ENCODE peak calls at places on chromosomes 4 and X, in seven cellular contexts. I, X, T, B, Y, C and Q are unnamed samples.

GRCh38 chrX:119698835-119699234 is 5.9 kb upstream of the SEPTIN6 start:
- DNase-seq in I (no peak), X (no peak), T (peak; percentile 55), B (peak; percentile 62), Y (peak; percentile 58), C (no peak), Q (no peak)

GRCh38 chrX:150482537-150483217 is 85.7 kb upstream of the MTM1 start:
- DNase-seq in I (no peak), X (no peak), T (no peak), B (peak; percentile 67), Y (no peak), C (peak; percentile 9), Q (no peak)

GRCh38 chrX:112840382-112841113 is at the start of gene AMOT:
- DNase-seq in I (peak; percentile 74), X (peak; percentile 39), T (peak; percentile 27), B (peak; percentile 63), Y (peak; percentile 79), C (peak; percentile 51), Q (no peak)

GRCh38 chrX:67953658-67954057 is 409.8 kb downstream of the AR start:
- DNase-seq in I (no peak), X (no peak), T (no peak), B (no peak), Y (no peak), C (no peak), Q (no peak)

GRCh38 chr4:138242076-138242829 is at the start of gene SLC7A11:
- DNase-seq in I (peak; percentile 77), X (no peak), T (peak; percentile 13), B (peak; percentile 99), Y (peak; percentile 85), C (peak; percentile 57), Q (peak; percentile 65)

GRCh38 chr4:55768291-55768690 is 51.3 kb upstream of the EXOC1L start:
- DNase-seq in I (no peak), X (no peak), T (no peak), B (peak; percentile 89), Y (no peak), C (no peak), Q (no peak)

GRCh38 chr4:53221832-53222480 is 143.9 kb downstream of the SCFD2 start:
- DNase-seq in I (no peak), X (no peak), T (no peak), B (no peak), Y (no peak), C (no peak), Q (no peak)

GRCh38 chrX:48896611-48897011 is 957 bp downstream of the TIMM17B start:
- DNase-seq in I (no peak), X (no peak), T (no peak), B (peak; percentile 38), Y (no peak), C (no peak), Q (no peak)

GRCh38 chrX:69424910-69425309 is 79.2 kb upstream of the NALF2 start:
- DNase-seq in I (no peak), X (no peak), T (no peak), B (no peak), Y (no peak), C (no peak), Q (no peak)

GRCh38 chr4:100644150-100644549 is 126.3 kb upstream of the EMCN start:
- DNase-seq in I (no peak), X (no peak), T (no peak), B (no peak), Y (no peak), C (no peak), Q (no peak)

GRCh38 chr4:168119100-168119499 is 26.8 kb downstream of the ANXA10 start:
- DNase-seq in I (no peak), X (no peak), T (no peak), B (no peak), Y (no peak), C (no peak), Q (no peak)

GRCh38 chrX:31449975-31450374 is 378.1 kb upstream of the FTHL17 start:
- DNase-seq in I (no peak), X (no peak), T (no peak), B (no peak), Y (no peak), C (no peak), Q (no peak)

GRCh38 chr4:122798101-122798500 is 28.5 kb upstream of the FGF2 start:
- DNase-seq in I (peak; percentile 35), X (peak; percentile 3), T (no peak), B (peak; percentile 75), Y (no peak), C (no peak), Q (peak; percentile 5)

GRCh38 chr4:8189551-8190466 is 9.3 kb upstream of the SH3TC1 start:
- DNase-seq in I (no peak), X (no peak), T (no peak), B (no peak), Y (peak; percentile 16), C (no peak), Q (no peak)

GRCh38 chr4:76571274-76571673 is 136.2 kb downstream of the SHROOM3 start:
- DNase-seq in I (no peak), X (no peak), T (no peak), B (no peak), Y (peak; percentile 26), C (no peak), Q (no peak)

GRCh38 chr4:5746829-5747745 is 36.1 kb downstream of the EVC start:
- DNase-seq in I (no peak), X (no peak), T (no peak), B (peak; percentile 66), Y (no peak), C (no peak), Q (no peak)

GRCh38 chr4:76823516-76823915 is 74.4 kb downstream of the SOWAHB start:
- DNase-seq in I (no peak), X (no peak), T (no peak), B (no peak), Y (no peak), C (no peak), Q (no peak)

GRCh38 chr4:140863187-140863586 is 107.0 kb upstream of the TBC1D9 start:
- DNase-seq in I (no peak), X (no peak), T (no peak), B (no peak), Y (no peak), C (no peak), Q (no peak)

GRCh38 chrX:70635227-70635626 is 190.6 kb downstream of the DLG3 start:
- DNase-seq in I (no peak), X (no peak), T (no peak), B (no peak), Y (no peak), C (no peak), Q (no peak)

GRCh38 chr4:128658214-128658621 is 151.3 kb upstream of the JADE1 start:
- DNase-seq in I (no peak), X (no peak), T (no peak), B (peak; percentile 16), Y (no peak), C (no peak), Q (no peak)

GRCh38 chr4:62075082-62075481 is 875.0 kb downstream of the ADGRL3 start:
- DNase-seq in I (no peak), X (no peak), T (no peak), B (no peak), Y (no peak), C (no peak), Q (no peak)

GRCh38 chr4:159946983-159947645 is 844.2 kb downstream of the RAPGEF2 start:
- DNase-seq in I (peak; percentile 13), X (no peak), T (no peak), B (peak; percentile 70), Y (peak; percentile 48), C (peak; percentile 19), Q (no peak)

GRCh38 chrX:81229208-81229607 is 27.3 kb downstream of the SH3BGRL start:
- DNase-seq in I (no peak), X (no peak), T (no peak), B (no peak), Y (no peak), C (no peak), Q (no peak)

GRCh38 chr4:164790249-164790648 is 36.3 kb downstream of the SMIM31 start:
- DNase-seq in I (no peak), X (no peak), T (no peak), B (no peak), Y (no peak), C (no peak), Q (no peak)

GRCh38 chr4:4694296-4694772 is 152.5 kb upstream of the STX18 start:
- DNase-seq in I (no peak), X (peak; percentile 7), T (no peak), B (peak; percentile 29), Y (peak; percentile 16), C (no peak), Q (no peak)